ENCODE peak calls at places on chromosome 19, in ten cellular contexts. W, Y, J, T, N, S, X, G, R and Z are unnamed samples.

GRCh38 chr19:19540707-19541515 is 2.8 kb downstream of the CILP2 start:
- DNase-seq in W (no peak), Y (no peak), J (no peak), T (peak), N (no peak), S (no peak), X (peak), G (no peak), R (no peak), Z (peak)

GRCh38 chr19:57708641-57709354 is at the start of gene ZNF154:
- DNase-seq in W (peak), Y (peak), J (no peak), T (peak), N (peak), S (no peak), X (no peak), G (peak), R (peak), Z (peak)

GRCh38 chr19:44856438-44857083 is 10.5 kb downstream of the NECTIN2 start:
- DNase-seq in W (no peak), Y (no peak), J (no peak), T (no peak), N (peak), S (no peak), X (no peak), G (no peak), R (no peak), Z (no peak)

GRCh38 chr19:46118136-46118535 is 6.4 kb downstream of the IGFL3 start:
- DNase-seq in W (no peak), Y (no peak), J (no peak), T (no peak), N (peak), S (no peak), X (no peak), G (no peak), R (no peak), Z (no peak)

GRCh38 chr19:21317821-21318220 is 11.4 kb downstream of the ZNF708 start:
- DNase-seq in W (no peak), Y (no peak), J (no peak), T (no peak), N (no peak), S (no peak), X (no peak), G (no peak), R (no peak), Z (no peak)

GRCh38 chr19:2311093-2311492 is 3.1 kb upstream of the LINGO3 start:
- DNase-seq in W (no peak), Y (no peak), J (no peak), T (no peak), N (no peak), S (no peak), X (no peak), G (no peak), R (no peak), Z (no peak)

GRCh38 chr19:30120860-30121484 is 178.9 kb downstream of the URI1 start:
- DNase-seq in W (no peak), Y (no peak), J (no peak), T (no peak), N (no peak), S (no peak), X (no peak), G (no peak), R (no peak), Z (no peak)

GRCh38 chr19:38743394-38744297 is 628 bp downstream of the CAPN12 start:
- DNase-seq in W (no peak), Y (no peak), J (no peak), T (no peak), N (no peak), S (no peak), X (no peak), G (no peak), R (no peak), Z (no peak)

GRCh38 chr19:30149300-30149699 is 207.3 kb downstream of the URI1 start:
- DNase-seq in W (no peak), Y (no peak), J (no peak), T (no peak), N (no peak), S (no peak), X (no peak), G (no peak), R (no peak), Z (no peak)

GRCh38 chr19:4063369-4064072 is 3.2 kb downstream of the ZBTB7A start:
- DNase-seq in W (no peak), Y (no peak), J (peak), T (no peak), N (no peak), S (no peak), X (no peak), G (no peak), R (no peak), Z (no peak)
- TF ChIP-seq CTCF in W (no peak), Y (peak), J (no peak), T (no peak), N (peak), S (no peak), X (no peak), G (no peak), R (no peak), Z (no peak)

DNA sequence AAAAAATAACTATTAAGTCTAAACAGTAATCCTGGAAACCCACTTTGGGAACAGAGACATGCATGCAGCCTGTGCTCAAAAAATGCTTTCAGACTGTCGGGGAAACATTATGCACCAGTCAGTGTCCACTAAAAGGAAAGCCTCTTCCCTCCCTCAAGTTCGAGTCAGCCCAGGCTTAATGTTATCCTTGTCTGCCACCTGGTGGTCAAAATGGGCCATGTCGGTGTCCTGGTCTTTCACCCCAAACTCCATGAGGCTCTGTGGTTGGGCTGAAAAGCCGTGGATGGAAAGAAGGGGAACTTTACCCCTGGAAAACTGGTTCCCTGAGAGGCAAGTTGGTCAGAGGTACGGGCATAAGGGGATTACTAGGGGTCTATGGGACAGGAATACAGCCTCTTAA is 88.4 kb upstream of the ZNF492 start:
- DNase-seq in W (no peak), Y (no peak), J (no peak), T (peak), N (no peak), S (no peak), X (no peak), G (no peak), R (no peak), Z (peak)
- TF ChIP-seq CTCF in W (peak), Y (peak), J (no peak), T (peak), N (no peak), S (no peak), X (no peak), G (no peak), R (no peak), Z (peak)

GRCh38 chr19:8251025-8251472 is 41.9 kb downstream of the CERS4 start:
- DNase-seq in W (peak), Y (peak), J (no peak), T (no peak), N (no peak), S (peak), X (no peak), G (no peak), R (peak), Z (no peak)
- TF ChIP-seq CTCF in W (peak), Y (no peak), J (no peak), T (no peak), N (no peak), S (no peak), X (no peak), G (no peak), R (no peak), Z (no peak)

GRCh38 chr19:48872182-48872883 is at the start of gene PPP1R15A:
- DNase-seq in W (peak), Y (peak), J (peak), T (peak), N (peak), S (peak), X (peak), G (peak), R (peak), Z (peak)
- TF ChIP-seq CTCF in W (peak), Y (no peak), J (peak), T (peak), N (no peak), S (no peak), X (no peak), G (no peak), R (no peak), Z (no peak)

GRCh38 chr19:12792048-12792852 is 964 bp downstream of the JUNB start:
- DNase-seq in W (peak), Y (peak), J (peak), T (peak), N (peak), S (peak), X (peak), G (no peak), R (peak), Z (peak)

GRCh38 chr19:12794936-12795335 is 3.6 kb downstream of the JUNB start:
- DNase-seq in W (no peak), Y (no peak), J (peak), T (no peak), N (no peak), S (no peak), X (no peak), G (no peak), R (peak), Z (no peak)

GRCh38 chr19:12792853-12793289 is 1.6 kb downstream of the JUNB start:
- DNase-seq in W (no peak), Y (no peak), J (peak), T (no peak), N (no peak), S (no peak), X (peak), G (no peak), R (no peak), Z (no peak)

GRCh38 chr19:12794196-12794921 is 3.1 kb downstream of the JUNB start:
- DNase-seq in W (no peak), Y (peak), J (peak), T (no peak), N (peak), S (no peak), X (no peak), G (peak), R (peak), Z (no peak)

GRCh38 chr19:12793290-12794195 is 2.3 kb downstream of the JUNB start:
- DNase-seq in W (peak), Y (peak), J (peak), T (peak), N (peak), S (peak), X (peak), G (peak), R (peak), Z (peak)
- TF ChIP-seq CTCF in W (no peak), Y (peak), J (no peak), T (no peak), N (no peak), S (no peak), X (no peak), G (no peak), R (no peak), Z (no peak)